ENCODE peak calls at places on chromosomes 4 and X, in seven cellular contexts. W, A, J, R, V, Z and D are unnamed samples.

GRCh38 chr4:155899891-155900290 is 3.6 kb upstream of the TDO2 start:
- DNase-seq in Z (no peak), W (no peak), R (no peak), A (no peak), V (no peak), J (no peak), D (no peak)

GRCh38 chrX:30183554-30183953 is 31.8 kb upstream of the MAGEB2 start:
- DNase-seq in R (no peak), W (peak), Z (no peak), A (no peak), J (no peak), V (no peak), D (no peak)

GRCh38 chr4:16897991-16898827 is at the start of gene LDB2:
- DNase-seq in V (peak), R (peak), J (no peak), A (peak), Z (no peak), W (peak), D (peak)

GRCh38 chr4:158532556-158533231 is 11.0 kb downstream of the RXFP1 start:
- DNase-seq in V (no peak), A (no peak), W (no peak), R (no peak), J (no peak), Z (no peak), D (no peak)

GRCh38 chr4:125735107-125735506 is 420.4 kb downstream of the FAT4 start:
- DNase-seq in A (peak), Z (peak), J (no peak), W (peak), V (peak), R (no peak), D (peak)

GRCh38 chr4:3466691-3467600 is 3.8 kb downstream of the DOK7 start:
- DNase-seq in R (no peak), W (no peak), A (no peak), V (no peak), Z (no peak), J (no peak), D (no peak)

GRCh38 chrX:18885317-18886004 is 98.5 kb downstream of the PHKA2 start:
- DNase-seq in Z (peak), W (peak), V (no peak), A (peak), J (no peak), R (no peak), D (peak)

GRCh38 chrX:151754641-151755215 is 20.2 kb downstream of the CNGA2 start:
- DNase-seq in W (peak), Z (no peak), A (no peak), V (no peak), R (no peak), J (no peak), D (peak)

GRCh38 chrX:41332408-41332987 is 1.5 kb upstream of the DDX3X start:
- DNase-seq in V (no peak), A (peak), Z (no peak), W (peak), J (no peak), R (peak), D (no peak)

GRCh38 chr4:85180533-85180932 is 214.0 kb upstream of the WDFY3 start:
- DNase-seq in R (no peak), Z (no peak), W (no peak), V (no peak), J (no peak), A (no peak), D (no peak)

GRCh38 chr4:188986271-188986689 is 847.0 kb downstream of the TRIML1 start:
- DNase-seq in A (no peak), W (peak), V (peak), Z (no peak), R (no peak), J (no peak), D (no peak)

GRCh38 chr4:129350800-129351199 is 254.8 kb downstream of the C4orf33 start:
- DNase-seq in J (no peak), V (no peak), A (no peak), Z (no peak), R (no peak), W (no peak), D (no peak)

GRCh38 chrX:30900227-30900626 is 11.2 kb upstream of the TAB3 start:
- DNase-seq in A (no peak), W (no peak), V (no peak), R (no peak), J (no peak), Z (no peak), D (peak)

GRCh38 chrX:11757729-11758399 is at the start of gene MSL3:
- DNase-seq in A (peak), W (peak), R (peak), V (no peak), Z (peak), J (no peak), D (peak)

GRCh38 chr4:119832731-119833233 is 204.2 kb upstream of the PDE5A start:
- DNase-seq in J (no peak), R (no peak), W (no peak), A (no peak), Z (no peak), V (no peak), D (no peak)

GRCh38 chr4:152259866-152260265 is 276.0 kb downstream of the FBXW7 start:
- DNase-seq in A (no peak), J (no peak), W (peak), Z (no peak), R (no peak), V (no peak), D (peak)

GRCh38 chrX:132258509-132258908 is 39.3 kb upstream of the RAP2C start:
- DNase-seq in R (no peak), Z (no peak), W (no peak), A (no peak), V (no peak), J (no peak), D (no peak)

GRCh38 chr4:8707045-8707781 is 114.6 kb downstream of the CPZ start:
- DNase-seq in R (peak), J (no peak), Z (no peak), A (no peak), W (no peak), V (no peak), D (no peak)

GRCh38 chr4:41504167-41504566 is 33.8 kb upstream of the LIMCH1 start:
- DNase-seq in J (no peak), R (no peak), Z (no peak), W (no peak), A (no peak), V (no peak), D (no peak)

GRCh38 chr4:6463311-6464289 is 8.8 kb downstream of the PPP2R2C start:
- DNase-seq in A (no peak), R (no peak), Z (no peak), W (no peak), V (no peak), J (peak), D (no peak)

GRCh38 chrX:27966492-27966891 is 14.8 kb downstream of the DCAF8L1 start:
- DNase-seq in V (no peak), J (no peak), R (no peak), A (no peak), W (no peak), Z (no peak), D (peak)

GRCh38 chr4:88062311-88062710 is 54.9 kb downstream of the PKD2 start:
- DNase-seq in R (no peak), Z (no peak), V (no peak), W (no peak), J (no peak), A (no peak), D (no peak)

GRCh38 chr4:183354213-183354612 is 32.0 kb upstream of the CLDN24 start:
- DNase-seq in A (peak), W (no peak), R (no peak), V (no peak), J (no peak), Z (peak), D (no peak)

GRCh38 chr4:168218663-168219062 is 99.9 kb downstream of the DDX60 start:
- DNase-seq in Z (no peak), J (no peak), V (no peak), A (no peak), R (no peak), W (peak), D (peak)

GRCh38 chr4:24988776-24989175 is 42.0 kb downstream of the LGI2 start:
- DNase-seq in Z (peak), W (peak), R (no peak), A (peak), V (no peak), J (no peak), D (peak)

GRCh38 chrX:20270557-20270880 is 3.8 kb upstream of the RPS6KA3 start:
- DNase-seq in R (no peak), W (peak), Z (no peak), J (no peak), V (no peak), A (no peak), D (peak)

GRCh38 chrX:153672531-153673397 is 849 bp downstream of the PNCK start:
- DNase-seq in V (no peak), A (no peak), J (no peak), W (no peak), Z (no peak), R (peak), D (no peak)

DNA sequence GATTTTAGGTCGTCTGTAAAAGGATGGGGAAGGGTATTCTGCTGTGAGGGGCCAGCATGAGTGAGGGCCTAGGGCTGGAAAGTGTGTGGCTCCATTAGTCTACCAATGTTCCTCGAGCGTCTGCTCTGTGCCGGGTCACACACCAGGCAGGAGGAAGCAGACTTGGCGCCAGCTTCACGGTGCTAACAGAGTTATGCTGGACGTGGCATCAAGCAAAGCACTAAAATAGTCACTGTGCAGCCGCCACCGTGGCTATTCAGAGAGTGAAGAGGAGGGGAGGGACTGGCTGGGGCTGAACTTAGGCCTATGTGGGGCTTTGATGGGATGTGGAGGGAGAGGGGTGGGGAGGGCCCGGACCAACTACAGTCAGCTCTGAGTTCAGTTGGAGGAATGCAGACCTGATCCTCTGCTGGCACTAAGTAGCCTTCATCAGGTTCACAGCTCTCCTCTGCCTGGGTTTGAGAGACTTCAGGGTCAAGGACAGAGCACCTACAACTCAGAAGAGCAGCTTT is 83.9 kb upstream of the MSX1 start:
- DNase-seq in J (no peak), A (no peak), W (no peak), V (no peak), R (no peak), Z (no peak), D (no peak)
- H3K4me3 ChIP-seq in J (no peak), A (no peak), W (no peak), V (no peak), R (no peak), Z (no peak), D (no peak)

GRCh38 chrX:55490121-55490520 is 473 bp upstream of the USP51 start:
- DNase-seq in Z (no peak), W (no peak), R (no peak), J (no peak), A (no peak), V (no peak), D (no peak)
- H3K4me3 ChIP-seq in Z (peak), W (peak), R (peak), J (peak), A (peak), V (peak), D (peak)

DNA sequence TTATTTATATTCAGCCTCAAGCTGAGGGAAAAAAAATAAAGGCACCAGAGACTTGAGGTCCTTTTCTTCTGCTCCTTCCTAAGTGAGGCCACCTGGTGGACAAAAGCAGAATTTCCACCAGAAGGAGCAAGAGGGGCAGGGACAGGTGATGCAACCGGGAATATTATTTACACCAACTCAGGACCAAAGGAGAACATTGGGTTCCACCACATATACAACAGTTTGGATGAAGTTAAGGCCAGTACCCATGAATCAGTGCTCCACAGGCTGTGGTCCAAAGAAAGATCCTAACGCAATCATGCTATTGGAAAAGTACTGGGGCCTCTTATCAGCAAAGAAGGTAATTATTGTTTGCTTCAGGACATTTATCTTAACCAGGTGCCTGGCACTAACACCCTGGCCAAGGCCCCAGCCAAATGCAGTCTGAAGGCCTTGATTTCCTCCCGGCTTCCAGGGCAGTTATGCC is 57.4 kb downstream of the TSC22D3 start:
- DNase-seq in R (peak), Z (peak), W (peak), V (peak), J (no peak), A (peak), D (peak)
- H3K4me3 ChIP-seq in R (no peak), Z (no peak), W (no peak), V (no peak), J (peak), A (no peak), D (no peak)

DNA sequence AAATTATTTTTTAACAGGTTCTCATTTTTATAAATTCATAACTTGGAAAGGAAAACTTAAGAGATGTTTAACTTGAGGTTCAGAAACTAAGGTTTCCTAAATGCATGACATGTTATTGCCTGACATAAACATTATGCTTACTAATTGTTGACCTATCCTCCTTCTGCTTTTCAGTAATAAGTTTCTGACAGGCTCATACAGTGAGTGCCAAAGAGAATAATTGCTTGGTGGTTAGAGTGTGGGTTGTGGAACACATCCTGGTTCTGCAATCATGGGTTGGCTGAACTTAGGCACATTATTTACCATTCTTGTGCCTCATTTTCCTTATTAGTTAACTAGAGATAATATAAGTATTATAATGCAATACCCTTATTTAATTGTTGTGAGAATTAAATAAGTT is 56.5 kb downstream of the BMPR1B start:
- DNase-seq in Z (no peak), W (no peak), J (no peak), A (no peak), V (no peak), R (no peak), D (no peak)
- H3K4me3 ChIP-seq in Z (no peak), W (no peak), J (no peak), A (no peak), V (no peak), R (no peak), D (no peak)

GRCh38 chr4:20420916-20421315 is 169.2 kb downstream of the SLIT2 start:
- DNase-seq in V (no peak), A (no peak), J (no peak), W (no peak), Z (no peak), R (no peak), D (no peak)

GRCh38 chr4:20421586-20421985 is 169.9 kb downstream of the SLIT2 start:
- DNase-seq in A (no peak), W (peak), R (no peak), V (no peak), J (no peak), Z (no peak), D (peak)

GRCh38 chr4:20416800-20417199 is 165.1 kb downstream of the SLIT2 start:
- DNase-seq in W (peak), R (no peak), A (no peak), J (no peak), V (no peak), Z (no peak), D (no peak)

GRCh38 chr4:20422398-20422797 is 170.7 kb downstream of the SLIT2 start:
- DNase-seq in V (no peak), W (peak), J (no peak), Z (peak), A (peak), R (peak), D (peak)

GRCh38 chr4:20418865-20419451 is 167.3 kb downstream of the SLIT2 start:
- DNase-seq in A (peak), R (no peak), W (peak), Z (peak), V (peak), J (no peak), D (peak)
- H3K4me3 ChIP-seq in A (no peak), R (peak), W (peak), Z (no peak), V (no peak), J (peak), D (peak)

GRCh38 chrX:103513476-103514108 is 5.7 kb downstream of the RAB40A start:
- DNase-seq in R (no peak), V (no peak), A (peak), J (no peak), Z (peak), W (peak), D (no peak)
- H3K4me3 ChIP-seq in R (no peak), V (no peak), A (no peak), J (no peak), Z (no peak), W (no peak), D (no peak)

GRCh38 chr4:184536881-184537248 is 62.5 kb upstream of the IRF2 start:
- DNase-seq in A (no peak), Z (peak), W (no peak), R (no peak), J (no peak), V (no peak), D (no peak)

GRCh38 chr4:184536070-184536880 is 61.9 kb upstream of the IRF2 start:
- DNase-seq in J (no peak), Z (peak), R (no peak), A (no peak), V (no peak), W (peak), D (no peak)

GRCh38 chr4:184534511-184535391 is 60.4 kb upstream of the IRF2 start:
- DNase-seq in R (no peak), J (no peak), Z (no peak), V (no peak), W (peak), A (peak), D (peak)

GRCh38 chr4:184538023-184538599 is 63.8 kb upstream of the IRF2 start:
- DNase-seq in Z (peak), A (peak), V (peak), W (peak), J (no peak), R (peak), D (peak)

GRCh38 chr4:184537269-184538022 is 63.1 kb upstream of the IRF2 start:
- DNase-seq in W (peak), V (peak), Z (peak), J (no peak), R (peak), A (peak), D (peak)
- H3K4me3 ChIP-seq in W (peak), V (peak), Z (peak), J (peak), R (peak), A (peak), D (peak)